ENCODE peak calls at places on chromosome 7, in four cellular contexts. D is H9, E is A549, U is GM23338. I is an unnamed sample.

GRCh38 chr7:19061331-19061730 is 56.1 kb downstream of the TWIST1 start:
- DNase-seq in E (no peak), U (no peak), D (no peak), I (no peak)

GRCh38 chr7:71705901-71706300 is 574.0 kb downstream of the GALNT17 start:
- DNase-seq in E (no peak), D (no peak), U (no peak), I (no peak)

GRCh38 chr7:90267263-90267858 is 22.4 kb downstream of the CFAP69 start:
- DNase-seq in E (no peak), D (no peak), U (no peak), I (no peak)

GRCh38 chr7:137287651-137288258 is 55.8 kb downstream of the PTN start:
- DNase-seq in U (peak; percentile 64), E (no peak), D (no peak), I (no peak)

GRCh38 chr7:129191272-129191671 is 2.8 kb downstream of the SMO start:
- DNase-seq in E (no peak), D (no peak), U (no peak), I (no peak)

GRCh38 chr7:20122073-20122472 is 95.1 kb downstream of the MACC1 start:
- DNase-seq in E (no peak), U (no peak), D (no peak), I (no peak)

GRCh38 chr7:391411-391951 is 101.5 kb downstream of the FOXL3 start:
- DNase-seq in U (no peak), D (peak; percentile 24), E (no peak), I (no peak)

GRCh38 chr7:4145576-4145975 is 536.5 kb upstream of the FOXK1 start:
- DNase-seq in U (no peak), E (no peak), D (no peak), I (no peak)

GRCh38 chr7:29920491-29920890 is 69.1 kb downstream of the SCRN1 start:
- DNase-seq in U (no peak), D (no peak), E (no peak), I (no peak)

GRCh38 chr7:1596181-1597043 is 26.6 kb upstream of the PSMG3 start:
- DNase-seq in D (no peak), U (no peak), E (no peak), I (no peak)

GRCh38 chr7:140316165-140316661 is 82.1 kb downstream of the SLC37A3 start:
- DNase-seq in U (no peak), E (peak; percentile 44), D (no peak), I (peak; percentile 92)

GRCh38 chr7:116626886-116627285 is 45.1 kb upstream of the MET start:
- DNase-seq in E (no peak), U (no peak), D (no peak), I (no peak)

GRCh38 chr7:82623812-82624211 is 180.2 kb upstream of the CACNA2D1 start:
- DNase-seq in E (no peak), D (no peak), U (no peak), I (no peak)

GRCh38 chr7:21945374-21946227 is at the start of gene CDCA7L:
- DNase-seq in U (peak; percentile 94), E (peak; percentile 78), D (peak; percentile 86), I (peak; percentile 48)
- H3K4me2 ChIP-seq in U (peak within 1 kb of the TSS; percentile 82), E (peak within 1 kb of the TSS; percentile 85), D (peak within 1 kb of the TSS; percentile 94), I (peak within 1 kb of the TSS; percentile 88)

GRCh38 chr7:25517906-25518305 is 289.6 kb upstream of the NPVF start:
- DNase-seq in E (no peak), U (no peak), D (peak; percentile 40), I (no peak)
- H3K4me2 ChIP-seq in E (no peak overlapping the region), U (no peak overlapping the region), D (no peak overlapping the region), I (no peak overlapping the region)

DNA sequence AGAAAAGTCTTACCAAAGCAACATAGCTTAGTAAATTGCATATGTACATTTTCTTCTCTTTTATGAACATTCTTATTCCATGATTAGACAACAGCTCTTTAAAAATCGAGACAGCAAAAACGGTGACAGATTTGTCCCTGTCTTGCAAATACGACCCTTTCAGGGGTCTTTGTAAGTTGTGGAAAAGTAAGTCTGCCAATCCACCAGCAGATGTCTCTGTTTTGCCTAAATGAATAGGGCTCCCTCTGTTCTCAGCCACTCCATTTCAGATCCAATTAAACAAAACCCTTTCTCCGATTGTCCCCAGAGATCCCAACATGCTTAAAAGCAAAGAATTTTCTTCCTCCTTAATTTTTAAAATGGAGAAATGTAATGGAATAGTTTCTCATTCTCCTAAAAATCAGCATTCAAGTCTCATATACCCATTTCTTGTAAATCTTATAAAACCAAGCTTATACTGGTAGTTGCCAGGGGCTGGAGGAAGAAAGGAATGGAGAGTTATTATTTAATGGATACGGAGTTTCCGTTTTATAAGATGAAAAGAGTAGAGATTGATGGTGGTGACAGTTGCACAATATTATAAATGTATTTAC is 61.0 kb upstream of the NFE2L3 start:
- DNase-seq in E (peak; percentile 45), D (no peak), U (peak; percentile 87), I (no peak)
- H3K4me2 ChIP-seq in E (peak overlapping the region; percentile 46), D (peak overlapping the region; percentile 2), U (peak overlapping the region; percentile 28), I (no peak overlapping the region)

GRCh38 chr7:92622680-92623079 is 32.5 kb upstream of the FAM133B start:
- DNase-seq in E (no peak), D (no peak), U (no peak), I (no peak)
- H3K4me2 ChIP-seq in E (no peak overlapping the region), D (no peak overlapping the region), U (no peak overlapping the region), I (no peak overlapping the region)

DNA sequence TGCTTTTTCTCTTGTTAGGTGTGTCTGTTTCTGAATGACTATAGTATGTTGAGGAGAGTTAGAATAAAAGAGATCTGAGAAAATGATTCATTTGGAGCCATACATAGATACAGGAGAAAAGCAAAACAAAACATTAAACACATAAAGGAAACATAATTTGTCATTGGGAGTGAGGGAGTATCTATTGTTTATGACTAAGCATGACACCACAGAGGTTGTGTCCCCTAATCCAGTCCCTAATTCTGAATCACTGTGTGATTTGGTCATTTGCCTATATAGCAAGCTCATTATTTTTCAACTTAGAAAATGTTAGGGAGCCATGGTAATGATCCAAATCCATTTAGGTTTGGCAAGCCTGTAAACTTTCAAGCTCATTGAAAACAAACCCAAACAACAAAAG is 132.3 kb upstream of the BMPER start:
- DNase-seq in D (no peak), E (no peak), U (no peak), I (no peak)
- H3K4me2 ChIP-seq in D (no peak overlapping the region), E (no peak overlapping the region), U (no peak overlapping the region), I (no peak overlapping the region)

GRCh38 chr7:33048257-33048656 is 14.3 kb downstream of the NT5C3A start:
- DNase-seq in D (no peak), U (no peak), E (no peak), I (no peak)

GRCh38 chr7:33043875-33044718 is 18.5 kb downstream of the NT5C3A start:
- DNase-seq in U (no peak), D (no peak), E (peak; percentile 60), I (no peak)

GRCh38 chr7:33048704-33049103 is 13.9 kb downstream of the NT5C3A start:
- DNase-seq in D (no peak), U (no peak), E (no peak), I (no peak)

GRCh38 chr7:33043434-33043833 is 19.1 kb downstream of the NT5C3A start:
- DNase-seq in U (peak; percentile 3), D (no peak), E (no peak), I (peak; percentile 23)

GRCh38 chr7:33044986-33045385 is 17.6 kb downstream of the NT5C3A start:
- DNase-seq in E (no peak), U (no peak), D (no peak), I (no peak)
- H3K4me2 ChIP-seq in E (peak overlapping the region; percentile 72), U (no peak overlapping the region), D (no peak overlapping the region), I (no peak overlapping the region)

GRCh38 chr7:43647314-43647691 is 64.4 kb downstream of the STK17A start:
- DNase-seq in U (peak; percentile 83), D (peak; percentile 81), E (no peak), I (no peak)
- H3K4me2 ChIP-seq in U (peak overlapping the region; percentile 69), D (no peak overlapping the region), E (peak overlapping the region; percentile 75), I (peak overlapping the region; percentile 7)